ENCODE peak calls at places on chromosomes 16 and 17, in six cellular contexts. V is stomach, C is SK-N-SH, X is esophagus muscularis mucosa, H is sigmoid colon, U is GM12878. W is an unnamed sample.

GRCh38 chr17:14464741-14465140 is 163.9 kb downstream of the HS3ST3B1 start:
- DNase-seq in V (no peak), H (no peak), C (no peak), U (no peak), X (no peak), W (no peak)

GRCh38 chr16:20868890-20869289 is 31.3 kb downstream of the DCUN1D3 start:
- DNase-seq in C (peak), X (no peak), U (no peak), V (peak), H (peak), W (peak)

GRCh38 chr16:74923766-74924460 is 61.0 kb downstream of the WDR59 start:
- DNase-seq in X (no peak), H (no peak), U (no peak), C (no peak), V (peak), W (no peak)

GRCh38 chr16:86911311-86911999 is 333.1 kb downstream of the FOXL1 start:
- DNase-seq in X (no peak), H (peak), C (no peak), V (no peak), U (no peak), W (no peak)

GRCh38 chr17:57599271-57600045 is 145.6 kb downstream of the CCDC182 start:
- DNase-seq in C (no peak), U (no peak), X (no peak), H (no peak), V (no peak), W (no peak)

GRCh38 chr17:7416323-7416722 is 3.8 kb upstream of the SPEM1 start:
- DNase-seq in U (no peak), V (no peak), X (no peak), C (no peak), H (no peak), W (no peak)

GRCh38 chr16:11128211-11129123 is 127.5 kb downstream of the SOCS1 start:
- DNase-seq in U (no peak), H (peak), V (peak), C (peak), X (no peak), W (no peak)

GRCh38 chr17:75779987-75780889 is 4.4 kb upstream of the UNK start:
- DNase-seq in C (no peak), U (no peak), X (no peak), H (no peak), V (no peak), W (no peak)

GRCh38 chr17:76805319-76805718 is 62.9 kb upstream of the MGAT5B start:
- DNase-seq in U (no peak), H (no peak), C (no peak), V (no peak), X (no peak), W (no peak)

GRCh38 chr16:17271687-17272086 is 199.1 kb downstream of the XYLT1 start:
- DNase-seq in U (no peak), V (peak), C (peak), H (no peak), X (no peak), W (peak)

GRCh38 chr16:84044108-84044488 is 1.5 kb upstream of the SLC38A8 start:
- DNase-seq in U (no peak), V (no peak), H (no peak), C (peak), X (no peak), W (no peak)

GRCh38 chr16:57144027-57144426 is 41.8 kb downstream of the PSME3IP1 start:
- DNase-seq in V (no peak), C (no peak), X (no peak), U (no peak), H (peak), W (no peak)

GRCh38 chr16:83400234-83400633 is 407.5 kb upstream of the HSBP1 start:
- DNase-seq in V (no peak), H (no peak), U (no peak), C (no peak), X (no peak), W (no peak)

GRCh38 chr16:67943256-67943618 is 683 bp downstream of the LCAT start:
- DNase-seq in V (no peak), U (no peak), C (no peak), X (no peak), H (no peak), W (no peak)

GRCh38 chr17:18953231-18953728 is 1.3 kb downstream of the SLC5A10 start:
- DNase-seq in X (no peak), C (no peak), U (no peak), H (no peak), V (no peak), W (no peak)

GRCh38 chr16:86509759-86510464 is 415 bp upstream of the FOXF1 start:
- DNase-seq in V (peak), H (peak), U (no peak), C (no peak), X (peak), W (peak)

GRCh38 chr16:77375396-77375795 is 59.4 kb downstream of the ADAMTS18 start:
- DNase-seq in C (no peak), H (no peak), U (no peak), X (no peak), V (no peak), W (no peak)

GRCh38 chr17:41625602-41626001 is 1.2 kb upstream of the KRT17 start:
- DNase-seq in X (no peak), H (peak), C (no peak), U (no peak), V (no peak), W (no peak)

GRCh38 chr17:34726536-34727384 is 147.4 kb downstream of the TMEM132E start:
- DNase-seq in X (peak), V (no peak), U (no peak), C (peak), H (no peak), W (no peak)

GRCh38 chr17:29084476-29085148 is 41.7 kb downstream of the PIPOX start:
- DNase-seq in U (no peak), V (peak), C (peak), H (peak), X (no peak), W (peak)

GRCh38 chr16:1218930-1219611 is 6.0 kb downstream of the TPSG1 start:
- DNase-seq in C (no peak), X (no peak), H (no peak), U (no peak), V (no peak), W (no peak)

GRCh38 chr17:81003711-81004335 is 12.2 kb downstream of the CHMP6 start:
- DNase-seq in H (no peak), V (no peak), X (no peak), C (peak), U (no peak), W (peak)

GRCh38 chr17:67364847-67365761 is 1.3 kb downstream of the PSMD12 start:
- DNase-seq in V (no peak), X (no peak), C (no peak), H (no peak), U (no peak), W (no peak)

GRCh38 chr17:33234930-33235685 is 58.0 kb downstream of the ASIC2 start:
- DNase-seq in V (peak), H (peak), X (no peak), U (no peak), C (peak), W (peak)

GRCh38 chr16:79439866-79440265 is 160.7 kb downstream of the MAF start:
- DNase-seq in U (no peak), H (no peak), C (no peak), X (no peak), V (no peak), W (no peak)

GRCh38 chr16:1791256-1791942 is 2.1 kb downstream of the IGFALS start:
- DNase-seq in H (peak), X (no peak), C (no peak), V (no peak), U (no peak), W (no peak)

GRCh38 chr16:10883004-10883403 is 6.0 kb downstream of the CIITA start:
- DNase-seq in C (no peak), H (no peak), U (no peak), X (no peak), V (peak), W (no peak)

GRCh38 chr16:56423584-56424403 is 1.6 kb downstream of the AMFR start:
- DNase-seq in H (no peak), U (peak), C (peak), V (no peak), X (no peak), W (no peak)

GRCh38 chr17:5986644-5987043 is 83.5 kb upstream of the WSCD1 start:
- DNase-seq in V (no peak), X (no peak), H (no peak), U (no peak), C (no peak), W (no peak)

GRCh38 chr17:17693253-17693954 is 12.1 kb downstream of the RAI1 start:
- DNase-seq in U (no peak), C (peak), X (no peak), V (peak), H (no peak), W (peak)
- TF ChIP-seq EP300 in U (no peak), C (no peak), X (no peak), V (no peak), H (no peak), W (no peak)

GRCh38 chr16:49556252-49557069 is 182.9 kb downstream of the C16orf78 start:
- DNase-seq in C (no peak), H (no peak), X (no peak), U (no peak), V (no peak), W (no peak)
- TF ChIP-seq CTCF in C (peak), H (peak), X (no peak), U (peak), V (peak), W (peak)

DNA sequence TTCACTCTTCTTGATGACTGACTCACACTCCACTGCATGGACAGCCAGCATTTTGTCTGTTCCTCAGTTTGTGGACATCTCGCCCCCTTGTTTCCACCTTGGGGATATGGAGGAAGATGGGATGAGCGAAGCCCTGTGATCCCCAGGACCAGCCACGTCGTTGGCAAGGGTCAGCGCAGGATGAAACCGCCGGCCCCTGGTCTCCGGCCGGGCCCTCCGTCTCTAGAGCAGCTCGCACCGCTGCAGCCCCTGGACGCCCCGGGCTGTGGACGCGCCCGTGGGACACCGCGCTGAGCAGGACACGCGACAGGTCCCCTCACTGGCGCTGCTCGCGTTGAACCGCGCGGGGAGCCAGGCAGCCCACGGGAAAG is 604 bp upstream of the ZC3H18 start:
- DNase-seq in C (peak), X (no peak), V (no peak), U (no peak), H (no peak), W (no peak)
- H3K27ac ChIP-seq in C (peak), X (peak), V (peak), U (peak), H (peak), W (peak)

GRCh38 chr17:11997147-11997971 is at the start of gene ZNF18:
- DNase-seq in V (peak), C (peak), H (peak), U (peak), X (peak), W (peak)
- TF ChIP-seq EP300 in V (no peak), C (no peak), H (no peak), U (no peak), X (peak), W (no peak)

DNA sequence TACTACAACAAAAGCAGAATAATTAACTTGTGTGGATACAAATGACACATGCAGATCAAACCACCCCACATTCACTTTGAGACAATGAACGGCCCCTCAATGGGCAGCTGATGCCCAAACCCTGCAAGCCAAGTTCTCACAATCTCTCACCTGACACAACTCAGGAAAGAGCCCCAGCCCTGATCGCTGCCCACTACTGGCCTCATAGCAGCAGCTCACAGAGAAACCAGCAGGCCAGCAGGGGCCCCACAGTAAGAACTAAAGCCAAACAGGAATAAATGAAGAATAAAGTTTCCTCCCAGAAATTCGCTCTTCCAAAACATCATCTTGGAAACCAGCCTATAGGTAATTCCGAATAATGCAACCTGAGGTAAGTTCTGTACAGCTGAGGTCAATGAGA is 7.7 kb downstream of the AKTIP start:
- DNase-seq in C (no peak), H (no peak), X (peak), V (no peak), U (no peak), W (no peak)
- TF ChIP-seq CTCF in C (peak), H (no peak), X (no peak), V (no peak), U (no peak), W (no peak)

DNA sequence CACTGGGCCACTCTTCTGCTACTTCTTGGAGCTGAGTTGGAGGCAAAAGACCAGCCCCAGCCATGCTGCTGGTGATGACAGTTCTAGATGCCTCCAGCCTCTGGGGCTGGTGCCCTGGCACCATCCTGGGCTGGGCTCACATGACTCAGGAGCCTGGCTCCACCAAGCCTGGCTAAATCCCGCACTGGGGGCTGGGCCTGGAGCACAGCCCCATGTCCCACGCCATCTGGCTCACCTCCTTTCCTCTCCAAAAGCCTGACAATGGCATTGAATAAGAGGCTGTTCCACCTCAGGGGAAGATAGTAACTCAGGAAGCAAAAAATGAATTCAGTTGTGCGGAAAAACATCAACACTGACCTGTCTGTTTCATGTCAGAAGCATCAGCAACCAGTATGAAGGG is 45.1 kb upstream of the MTSS2 start:
- DNase-seq in V (no peak), U (no peak), C (no peak), X (no peak), H (no peak), W (no peak)
- H3K27ac ChIP-seq in V (no peak), U (no peak), C (no peak), X (no peak), H (no peak), W (no peak)

DNA sequence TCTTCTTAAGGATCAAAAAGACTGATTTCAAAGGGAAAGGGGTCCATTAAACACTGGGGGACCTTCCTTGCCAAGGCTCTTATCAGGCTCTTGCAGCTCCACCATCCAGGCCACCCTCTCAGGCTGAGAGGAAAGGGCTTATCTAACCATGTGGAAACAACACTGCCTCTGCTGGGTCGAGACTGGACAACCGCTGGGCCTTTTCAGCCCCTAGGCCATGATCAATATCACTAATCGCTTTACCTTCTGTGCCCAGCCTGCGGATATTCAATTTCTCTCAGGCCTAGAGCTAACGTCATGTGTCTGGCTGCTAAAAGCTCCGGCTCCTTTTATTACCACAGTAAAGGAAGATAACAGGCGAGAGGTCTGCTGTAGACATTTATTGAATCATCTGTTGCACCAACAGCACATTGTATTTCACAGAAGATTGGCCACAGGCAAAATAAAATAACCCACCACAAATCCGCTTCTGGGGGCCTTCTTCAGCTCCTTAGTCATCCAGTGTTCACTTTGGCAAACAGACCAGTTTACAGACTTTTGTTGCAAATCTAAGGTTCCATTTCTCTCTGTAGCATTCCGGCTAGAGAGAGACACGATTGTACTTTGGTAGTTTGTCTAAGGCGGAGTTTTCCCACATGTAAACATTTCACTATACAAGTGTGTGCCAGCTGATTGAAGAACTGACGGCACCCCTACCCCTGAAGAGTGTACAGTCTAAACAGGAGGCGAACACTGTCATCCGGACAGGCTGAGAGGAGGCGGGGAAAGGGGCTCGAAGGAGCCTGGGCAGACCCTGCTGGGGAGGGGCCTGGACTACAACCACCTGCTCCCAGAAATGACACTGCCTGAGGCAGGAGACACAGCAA is 13.9 kb downstream of the CYB561 start:
- DNase-seq in U (no peak), H (no peak), C (peak), V (no peak), X (no peak), W (peak)
- TF ChIP-seq EP300 in U (no peak), H (no peak), C (peak), V (no peak), X (no peak), W (no peak)

GRCh38 chr17:3046753-3047152 is 16.7 kb downstream of the OR1D5 start:
- DNase-seq in U (no peak), V (no peak), C (no peak), H (no peak), X (no peak), W (no peak)

GRCh38 chr17:3039748-3040147 is 23.7 kb downstream of the OR1D5 start:
- DNase-seq in H (no peak), X (no peak), U (no peak), C (no peak), V (no peak), W (no peak)

GRCh38 chr17:3038941-3039340 is 24.5 kb downstream of the OR1D5 start:
- DNase-seq in H (no peak), U (no peak), C (no peak), V (no peak), X (no peak), W (no peak)

GRCh38 chr17:3040882-3041281 is 22.5 kb downstream of the OR1D5 start:
- DNase-seq in H (no peak), V (no peak), C (no peak), U (no peak), X (no peak), W (no peak)

GRCh38 chr17:3043737-3044365 is 19.6 kb downstream of the OR1D5 start:
- DNase-seq in H (no peak), C (no peak), U (no peak), X (no peak), V (no peak), W (no peak)
- TF ChIP-seq CTCF in H (no peak), C (peak), U (peak), X (no peak), V (no peak), W (no peak)

DNA sequence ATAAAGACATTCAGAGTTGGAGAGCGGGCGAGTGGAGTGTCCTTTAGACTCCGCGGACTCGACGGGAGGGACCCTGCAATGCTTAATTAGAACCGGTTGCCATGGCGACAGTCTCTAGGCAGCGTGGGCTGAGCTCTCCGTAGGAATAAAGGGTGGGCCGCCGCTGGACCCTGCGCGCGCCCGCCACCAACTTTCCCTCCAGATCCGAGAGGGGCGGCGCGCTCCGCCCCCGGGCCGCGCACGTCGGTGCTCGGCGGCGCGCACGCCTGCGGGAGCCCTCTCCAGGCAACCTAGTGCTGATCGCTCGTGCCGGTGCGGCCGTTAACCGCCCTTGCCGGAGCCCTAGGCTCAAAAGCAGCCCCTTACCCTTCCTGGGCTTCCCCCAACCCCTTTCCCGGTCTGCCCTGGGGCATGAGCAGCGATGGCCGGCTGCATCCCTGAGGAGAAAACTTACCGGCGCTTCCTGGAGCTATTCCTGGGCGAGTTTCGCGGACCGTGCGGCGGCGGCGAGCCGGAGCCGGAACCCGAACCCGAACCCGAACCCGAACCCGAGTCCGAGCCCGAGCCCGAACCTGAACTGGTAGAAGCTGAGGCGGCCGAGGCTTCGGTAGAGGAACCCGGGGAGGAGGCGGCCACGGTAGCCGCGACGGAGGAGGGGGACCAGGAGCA is at the start of gene PPM1E:
- DNase-seq in C (peak), V (peak), H (no peak), X (no peak), U (no peak), W (peak)
- H3K27ac ChIP-seq in C (peak), V (no peak), H (no peak), X (no peak), U (no peak), W (no peak)

DNA sequence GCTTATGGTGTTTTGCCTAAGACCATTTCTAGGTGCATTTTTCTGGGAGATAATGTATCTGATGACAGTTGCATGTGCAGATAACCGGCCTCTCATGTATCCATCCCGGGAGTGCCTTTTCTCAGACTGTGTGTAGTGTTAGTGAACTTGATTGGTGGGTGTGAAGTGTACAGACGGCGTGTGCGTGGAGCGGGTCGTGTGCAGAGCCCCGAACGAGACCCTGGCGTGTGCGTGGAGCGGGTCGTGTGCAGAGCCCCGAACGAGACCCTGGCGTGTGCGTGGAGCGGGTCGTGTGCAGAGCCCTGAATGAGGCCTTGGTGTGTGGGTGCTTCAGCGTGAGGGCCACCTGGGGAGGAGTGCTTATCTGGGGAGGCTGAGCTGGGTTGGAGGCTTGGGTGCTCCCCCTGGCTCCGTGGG is 28.9 kb upstream of the ZNF750 start:
- DNase-seq in X (no peak), H (no peak), U (no peak), V (no peak), C (no peak), W (no peak)
- TF ChIP-seq EP300 in X (no peak), H (no peak), U (no peak), V (no peak), C (no peak), W (no peak)